ENCODE peak calls at places on chromosomes 6 and 20, in four cellular contexts. One of them, this sample, is unnamed.

GRCh38 chr20:21145424-21145823 is 19.5 kb downstream of the KIZ start:
- DNase-seq in GF-D8: no peak
- DNase-seq in mammary epithelial cell: no peak
- DNase-seq in fibroblast of pulmonary artery: no peak
- DNase-seq in this sample: no peak

GRCh38 chr6:2796884-2797283 is 31.7 kb downstream of the WRNIP1 start:
- DNase-seq in GF-D8: peak; percentile 57
- DNase-seq in mammary epithelial cell: no peak
- DNase-seq in fibroblast of pulmonary artery: no peak
- DNase-seq in this sample: no peak

GRCh38 chr20:20370087-20370575 is 2.2 kb downstream of the INSM1 start:
- DNase-seq in GF-D8: no peak
- DNase-seq in mammary epithelial cell: no peak
- DNase-seq in fibroblast of pulmonary artery: no peak
- DNase-seq in this sample: no peak

GRCh38 chr6:110939429-110939828 is 19.1 kb upstream of the GTF3C6 start:
- DNase-seq in GF-D8: no peak
- DNase-seq in mammary epithelial cell: no peak
- DNase-seq in fibroblast of pulmonary artery: no peak
- DNase-seq in this sample: no peak

GRCh38 chr20:40508821-40509220 is 180.2 kb downstream of the MAFB start:
- DNase-seq in GF-D8: no peak
- DNase-seq in mammary epithelial cell: no peak
- DNase-seq in fibroblast of pulmonary artery: no peak
- DNase-seq in this sample: no peak

GRCh38 chr6:79453558-79454042 is 83.6 kb downstream of the LCA5 start:
- DNase-seq in GF-D8: no peak
- DNase-seq in mammary epithelial cell: peak; percentile 93
- DNase-seq in fibroblast of pulmonary artery: peak; percentile 75
- DNase-seq in this sample: no peak

GRCh38 chr6:25124216-25124615 is 155.0 kb upstream of the CARMIL1 start:
- DNase-seq in GF-D8: no peak
- DNase-seq in mammary epithelial cell: no peak
- DNase-seq in fibroblast of pulmonary artery: no peak
- DNase-seq in this sample: no peak

GRCh38 chr20:25076731-25077609 is 5.0 kb downstream of the VSX1 start:
- DNase-seq in GF-D8: no peak
- DNase-seq in mammary epithelial cell: peak; percentile 65
- DNase-seq in fibroblast of pulmonary artery: peak; percentile 48
- DNase-seq in this sample: no peak

GRCh38 chr6:148193063-148193680 is 149.5 kb upstream of the SASH1 start:
- DNase-seq in GF-D8: no peak
- DNase-seq in mammary epithelial cell: peak; percentile 84
- DNase-seq in fibroblast of pulmonary artery: no peak
- DNase-seq in this sample: no peak

GRCh38 chr20:33415948-33416347 is 14.6 kb upstream of the CDK5RAP1 start:
- DNase-seq in GF-D8: no peak
- DNase-seq in mammary epithelial cell: peak; percentile 59
- DNase-seq in fibroblast of pulmonary artery: peak; percentile 54
- DNase-seq in this sample: no peak

GRCh38 chr6:160301341-160301740 is 42.7 kb upstream of the SLC22A2 start:
- DNase-seq in GF-D8: no peak
- DNase-seq in mammary epithelial cell: no peak
- DNase-seq in fibroblast of pulmonary artery: no peak
- DNase-seq in this sample: no peak

GRCh38 chr6:37552267-37552666 is 52.6 kb upstream of the CCDC167 start:
- DNase-seq in GF-D8: no peak
- DNase-seq in mammary epithelial cell: no peak
- DNase-seq in fibroblast of pulmonary artery: no peak
- DNase-seq in this sample: no peak

GRCh38 chr20:51393566-51393965 is 149.0 kb downstream of the NFATC2 start:
- DNase-seq in GF-D8: no peak
- DNase-seq in mammary epithelial cell: no peak
- DNase-seq in fibroblast of pulmonary artery: no peak
- DNase-seq in this sample: no peak

GRCh38 chr6:168162366-168162765 is 83.4 kb upstream of the FRMD1 start:
- DNase-seq in GF-D8: no peak
- DNase-seq in mammary epithelial cell: no peak
- DNase-seq in fibroblast of pulmonary artery: no peak
- DNase-seq in this sample: no peak

GRCh38 chr6:13916230-13916944 is 8.4 kb upstream of the RNF182 start:
- DNase-seq in GF-D8: no peak
- DNase-seq in mammary epithelial cell: peak; percentile 39
- DNase-seq in fibroblast of pulmonary artery: peak; percentile 4
- DNase-seq in this sample: no peak

GRCh38 chr6:147615659-147616456 is 107.4 kb downstream of the SAMD5 start:
- DNase-seq in GF-D8: no peak
- DNase-seq in mammary epithelial cell: no peak
- DNase-seq in fibroblast of pulmonary artery: no peak
- DNase-seq in this sample: no peak

GRCh38 chr6:36623547-36624459 is 29.6 kb downstream of the SRSF3 start:
- DNase-seq in GF-D8: peak; percentile 91
- DNase-seq in mammary epithelial cell: peak; percentile 82
- DNase-seq in fibroblast of pulmonary artery: peak; percentile 89
- DNase-seq in this sample: peak; percentile 66

GRCh38 chr6:101011165-101011564 is 130.0 kb upstream of the ASCC3 start:
- DNase-seq in GF-D8: no peak
- DNase-seq in mammary epithelial cell: peak; percentile 17
- DNase-seq in fibroblast of pulmonary artery: no peak
- DNase-seq in this sample: no peak

GRCh38 chr6:42281570-42281969 is 63.9 kb upstream of the MRPS10 start:
- DNase-seq in GF-D8: no peak
- DNase-seq in mammary epithelial cell: no peak
- DNase-seq in fibroblast of pulmonary artery: no peak
- DNase-seq in this sample: no peak

GRCh38 chr20:35216541-35216940 is 9.9 kb upstream of the MMP24 start:
- DNase-seq in GF-D8: no peak
- DNase-seq in mammary epithelial cell: peak; percentile 32
- DNase-seq in fibroblast of pulmonary artery: no peak
- DNase-seq in this sample: no peak

GRCh38 chr6:150417899-150418824 is 49.4 kb downstream of the IYD start:
- DNase-seq in GF-D8: peak; percentile 41
- DNase-seq in mammary epithelial cell: peak; percentile 79
- DNase-seq in fibroblast of pulmonary artery: peak; percentile 88
- DNase-seq in this sample: peak; percentile 88

GRCh38 chr20:19492937-19493336 is 265.1 kb upstream of the RIN2 start:
- DNase-seq in GF-D8: no peak
- DNase-seq in mammary epithelial cell: no peak
- DNase-seq in fibroblast of pulmonary artery: no peak
- DNase-seq in this sample: no peak

This sample was measured in fibroblast of the conjunctiva.